ENCODE peak calls at places on chromosomes 12 and 14, in eight cellular contexts. T, R, N, O, M, P, L and K are unnamed samples.

GRCh38 chr14:28061006-28061405 is 705.6 kb upstream of the FOXG1 start:
- DNase-seq in M (no peak), L (no peak), P (no peak), R (no peak), T (no peak), N (no peak), O (no peak), K (no peak)

GRCh38 chr12:68400231-68400829 is 68.2 kb upstream of the MDM1 start:
- DNase-seq in O (no peak), P (no peak), T (no peak), N (no peak), L (no peak), M (no peak), R (no peak), K (no peak)

GRCh38 chr12:83461326-83461985 is 774.8 kb downstream of the TMTC2 start:
- DNase-seq in R (peak), M (no peak), N (no peak), T (no peak), P (no peak), O (no peak), L (no peak), K (no peak)

GRCh38 chr12:90945070-90945649 is 9.8 kb downstream of the CCER1 start:
- DNase-seq in O (no peak), M (no peak), N (no peak), T (peak), L (no peak), P (peak), R (peak), K (no peak)

GRCh38 chr14:37278673-37279538 is 81.2 kb downstream of the MIPOL1 start:
- DNase-seq in L (no peak), T (no peak), O (no peak), N (no peak), R (no peak), M (no peak), P (no peak), K (no peak)

GRCh38 chr12:74889563-74890236 is 319.9 kb downstream of the KCNC2 start:
- DNase-seq in T (no peak), N (no peak), R (peak), O (no peak), M (no peak), P (peak), L (no peak), K (no peak)

GRCh38 chr14:72315720-72316119 is 383.5 kb downstream of the RGS6 start:
- DNase-seq in P (no peak), O (no peak), N (no peak), T (no peak), L (no peak), M (no peak), R (no peak), K (no peak)

GRCh38 chr12:58547217-58547616 is 373.1 kb downstream of the LRIG3 start:
- DNase-seq in M (no peak), P (no peak), T (no peak), O (no peak), R (no peak), N (no peak), L (no peak), K (no peak)

GRCh38 chr14:69993326-69993725 is 114.1 kb downstream of the SMOC1 start:
- DNase-seq in L (no peak), M (no peak), T (no peak), N (no peak), O (no peak), R (no peak), P (no peak), K (no peak)

GRCh38 chr12:45302621-45303020 is 86.7 kb downstream of the ANO6 start:
- DNase-seq in P (no peak), R (peak), O (no peak), M (no peak), L (no peak), T (no peak), N (no peak), K (no peak)

GRCh38 chr12:75390156-75390898 is 562 bp upstream of the GLIPR1L2 start:
- DNase-seq in L (no peak), M (no peak), R (peak), P (no peak), N (no peak), T (no peak), O (no peak), K (no peak)

GRCh38 chr12:2192231-2192630 is 139.4 kb downstream of the CACNA1C start:
- DNase-seq in O (no peak), P (no peak), M (no peak), T (no peak), N (no peak), R (no peak), L (no peak), K (no peak)

DNA sequence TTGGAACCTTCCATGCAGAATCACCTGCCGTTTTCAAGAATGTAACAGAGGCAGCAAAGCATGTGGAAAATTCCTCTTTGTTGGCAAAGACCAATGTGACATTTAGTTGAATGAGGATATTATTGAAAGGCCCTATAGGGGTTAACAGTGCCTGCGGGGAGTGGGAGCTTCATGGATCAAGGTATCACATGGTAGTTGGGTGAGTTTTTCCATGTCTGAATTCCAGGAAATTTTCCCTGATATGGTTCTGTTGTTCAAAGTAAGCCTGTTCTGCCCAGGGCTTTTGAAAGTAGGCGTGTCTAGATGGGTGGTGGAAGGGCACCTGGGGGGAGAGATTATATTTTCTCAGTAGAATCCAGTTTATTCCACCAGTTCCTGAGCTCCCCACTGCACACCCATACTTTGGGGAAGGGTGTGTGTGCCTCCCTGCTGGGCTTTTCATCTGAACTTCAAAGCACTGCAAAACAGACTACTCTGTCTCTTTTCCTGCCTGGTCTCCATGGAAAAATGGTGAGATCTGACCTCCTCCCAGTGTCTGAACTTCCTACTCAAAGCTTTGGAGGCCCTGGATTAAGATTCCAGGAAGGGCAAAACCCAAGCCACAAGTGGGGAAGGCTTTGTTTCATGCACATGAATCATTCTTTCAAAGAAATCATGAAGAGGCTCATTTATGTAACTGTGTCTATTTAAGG is 223.6 kb downstream of the KTN1 start:
- DNase-seq in N (no peak), M (no peak), L (no peak), P (peak), R (no peak), T (no peak), O (no peak), K (no peak)
- H3K27ac ChIP-seq in N (no peak), M (no peak), L (no peak), P (peak), R (no peak), T (no peak), O (no peak), K (no peak)

DNA sequence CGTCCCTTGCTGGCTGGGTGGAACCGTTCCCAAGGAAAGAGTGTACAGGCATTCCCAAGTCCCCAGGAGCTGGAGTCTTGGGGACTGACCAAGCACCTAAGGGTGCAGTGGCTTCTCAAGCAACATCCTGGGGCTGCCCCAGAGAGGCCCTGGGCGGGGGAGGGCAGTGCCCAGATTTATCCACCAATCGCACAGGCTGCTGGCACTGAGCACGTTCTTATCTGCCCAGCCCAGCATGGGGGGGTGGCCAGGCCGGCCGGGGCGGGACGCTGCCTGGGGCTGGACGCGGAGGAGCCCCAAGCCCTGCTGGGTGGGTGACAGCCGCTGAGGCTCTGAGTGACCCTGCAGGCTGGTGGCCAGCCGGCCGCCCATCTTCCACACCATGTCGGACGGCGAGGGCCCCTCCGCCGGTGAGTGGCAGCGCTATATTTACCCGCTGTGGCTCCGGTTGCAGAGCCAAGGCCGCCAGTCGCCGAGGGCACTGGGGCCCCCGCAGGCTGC is 53.4 kb downstream of the CYP46A1 start:
- DNase-seq in R (peak), M (peak), P (no peak), L (peak), T (no peak), N (peak), O (peak), K (no peak)
- H3K27ac ChIP-seq in R (no peak), M (peak), P (peak), L (peak), T (no peak), N (no peak), O (peak), K (peak)

GRCh38 chr12:46437411-46437810 is 64.8 kb upstream of the SLC38A2 start:
- DNase-seq in P (no peak), O (no peak), T (no peak), N (no peak), R (no peak), M (no peak), L (no peak), K (no peak)
- H3K27ac ChIP-seq in P (peak), O (peak), T (no peak), N (no peak), R (no peak), M (no peak), L (no peak), K (no peak)

DNA sequence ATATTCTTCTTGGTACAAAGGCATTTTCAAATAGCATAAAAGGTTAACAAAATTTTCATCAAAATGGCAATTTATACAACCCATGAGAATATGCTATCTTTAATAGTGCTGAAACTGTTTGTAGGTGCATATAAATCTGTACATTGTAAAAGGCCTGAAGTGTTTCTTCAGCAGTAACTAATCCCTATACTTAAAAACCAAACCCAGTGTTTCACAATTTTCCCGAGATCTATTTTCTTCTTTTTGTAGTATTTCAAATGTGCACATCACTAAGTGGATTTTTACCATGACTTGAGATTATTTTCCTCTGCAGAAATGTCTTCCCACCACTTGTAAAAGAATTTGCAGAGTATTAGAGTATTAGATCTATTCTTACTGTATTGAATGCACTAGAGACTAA is 76.5 kb downstream of the FERMT2 start:
- DNase-seq in T (no peak), P (no peak), N (no peak), R (no peak), O (no peak), M (no peak), L (no peak), K (no peak)
- H3K27ac ChIP-seq in T (no peak), P (no peak), N (no peak), R (peak), O (no peak), M (no peak), L (no peak), K (no peak)

DNA sequence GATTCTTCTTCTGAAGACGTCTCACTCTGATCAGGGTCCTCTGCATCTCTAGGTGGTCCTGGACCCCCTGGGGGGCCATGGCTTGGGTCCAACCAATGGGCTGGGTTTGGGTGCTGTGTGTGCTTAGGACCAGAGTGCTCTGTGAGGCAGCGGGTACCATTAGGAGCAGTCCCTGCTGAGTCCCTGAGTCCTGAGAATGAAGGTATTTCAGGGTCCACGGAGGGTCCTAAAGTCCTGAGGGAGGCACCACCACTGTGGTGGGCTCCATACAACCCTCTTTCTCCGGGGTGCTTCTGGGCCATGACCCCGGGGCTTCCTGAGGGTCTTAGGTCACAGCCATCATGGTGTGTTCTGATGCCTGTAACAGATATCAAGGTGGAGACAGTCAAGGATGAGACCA is 1.0 kb downstream of the DNAJC14 start:
- DNase-seq in N (no peak), P (no peak), M (no peak), R (no peak), O (no peak), T (no peak), L (no peak), K (no peak)
- H3K27ac ChIP-seq in N (no peak), P (peak), M (peak), R (peak), O (peak), T (peak), L (peak), K (no peak)

GRCh38 chr14:68946423-68946822 is 32.7 kb downstream of the ACTN1 start:
- DNase-seq in L (no peak), R (no peak), M (no peak), T (no peak), O (no peak), P (no peak), N (no peak), K (no peak)

GRCh38 chr14:68944162-68944561 is 34.9 kb downstream of the ACTN1 start:
- DNase-seq in P (no peak), T (no peak), M (no peak), R (no peak), L (no peak), N (no peak), O (no peak), K (no peak)

GRCh38 chr14:68945585-68946289 is 33.4 kb downstream of the ACTN1 start:
- DNase-seq in L (no peak), P (no peak), M (no peak), O (no peak), R (no peak), N (no peak), T (no peak), K (no peak)

GRCh38 chr14:68943107-68943506 is 36.0 kb downstream of the ACTN1 start:
- DNase-seq in L (no peak), O (no peak), R (no peak), N (no peak), T (no peak), P (no peak), M (no peak), K (no peak)

DNA sequence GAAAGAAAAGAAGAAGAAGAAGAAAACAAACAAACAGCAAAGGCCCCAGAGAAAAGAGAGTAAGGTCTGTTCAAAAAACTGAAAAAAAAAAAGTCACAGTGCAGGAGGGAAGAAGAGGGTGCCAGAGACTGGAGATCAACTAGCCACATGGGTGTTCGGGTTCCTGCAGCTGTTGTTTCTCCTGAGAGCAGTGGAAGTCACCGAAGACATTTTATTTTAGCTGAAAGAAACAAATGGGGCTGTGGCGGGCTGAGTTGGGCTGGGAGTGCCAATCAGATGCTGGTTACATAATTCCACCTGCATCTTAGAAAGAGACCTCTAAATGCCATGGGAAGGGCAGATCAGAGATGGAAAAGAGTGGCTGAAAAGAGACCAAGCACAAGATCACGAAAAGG is 33.9 kb downstream of the ACTN1 start:
- DNase-seq in O (no peak), R (no peak), P (no peak), L (no peak), T (no peak), N (no peak), M (no peak), K (no peak)
- H3K27ac ChIP-seq in O (peak), R (no peak), P (no peak), L (no peak), T (no peak), N (no peak), M (no peak), K (no peak)

DNA sequence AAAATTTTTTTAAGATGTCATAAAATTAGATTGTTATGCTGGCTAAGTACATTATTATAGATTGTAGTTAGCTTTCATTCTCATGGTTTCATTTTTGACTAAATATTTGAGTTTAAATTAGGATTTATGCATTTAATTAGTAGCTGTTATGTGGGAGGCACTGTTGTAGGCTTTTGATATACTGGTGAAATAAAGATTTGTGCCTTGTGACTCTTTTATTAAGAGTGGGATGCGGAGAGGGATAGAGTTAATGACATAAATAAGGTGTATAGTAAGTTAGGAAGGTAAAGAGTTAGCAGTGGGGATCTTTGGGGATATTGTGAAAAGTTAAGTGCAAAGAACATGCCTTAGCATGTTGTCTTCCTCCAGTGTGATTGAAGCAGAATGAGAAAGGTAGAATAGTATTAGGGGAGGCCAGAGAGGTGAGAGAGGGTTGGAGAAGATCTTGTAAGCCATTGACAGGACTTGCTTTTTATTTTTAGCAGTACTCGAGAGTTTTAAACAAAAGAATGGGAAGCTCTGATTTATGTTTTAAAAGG is 8.8 kb downstream of the ARHGAP5 start:
- DNase-seq in T (no peak), N (no peak), L (no peak), O (no peak), P (no peak), R (no peak), M (no peak), K (no peak)
- H3K27ac ChIP-seq in T (no peak), N (no peak), L (no peak), O (no peak), P (no peak), R (no peak), M (no peak), K (no peak)

DNA sequence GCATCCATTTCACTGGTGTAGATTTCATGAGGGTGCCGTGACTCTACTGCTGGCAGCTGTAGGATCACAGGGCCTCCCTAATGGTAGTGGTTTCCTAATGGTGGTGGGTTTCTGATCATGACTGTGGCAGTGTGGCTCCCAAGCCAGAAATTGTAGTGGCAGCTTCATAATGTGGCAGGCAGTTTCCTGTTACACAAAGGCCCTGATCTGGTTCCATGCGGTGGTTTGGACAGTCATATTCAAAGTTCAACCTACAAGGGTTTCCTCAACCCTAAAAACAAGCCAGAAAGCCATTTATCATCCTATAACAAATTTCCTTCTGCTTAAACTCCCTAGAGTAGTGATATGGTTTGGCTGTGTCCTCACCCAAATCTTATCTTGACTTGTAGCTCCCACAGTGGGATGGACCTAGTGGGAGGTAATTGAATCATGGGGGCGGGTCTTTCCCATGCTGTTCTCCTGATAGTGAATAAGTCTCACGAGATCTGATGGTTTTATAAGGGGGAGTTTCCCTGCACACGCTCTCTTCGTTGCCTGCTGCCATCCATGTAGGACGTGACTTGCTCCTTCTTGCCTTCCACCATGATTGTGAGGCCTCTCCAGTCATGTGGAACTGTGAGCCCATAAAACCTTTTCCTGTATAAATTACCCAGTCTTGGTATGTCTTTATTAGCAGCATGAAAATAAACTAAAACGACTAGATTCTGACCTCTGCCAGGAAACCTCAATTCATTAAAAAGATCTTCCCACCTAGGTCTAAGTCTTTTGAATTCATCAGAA is 257.1 kb downstream of the EFCAB11 start:
- DNase-seq in M (no peak), P (no peak), O (no peak), L (no peak), T (no peak), R (no peak), N (no peak), K (no peak)
- H3K27ac ChIP-seq in M (no peak), P (no peak), O (no peak), L (no peak), T (no peak), R (no peak), N (no peak), K (no peak)

GRCh38 chr12:122393822-122394221 is 28.6 kb downstream of the CLIP1 start:
- DNase-seq in T (no peak), N (no peak), R (no peak), L (no peak), P (no peak), M (no peak), O (no peak), K (no peak)
- H3K27ac ChIP-seq in T (no peak), N (no peak), R (no peak), L (no peak), P (no peak), M (peak), O (peak), K (no peak)

DNA sequence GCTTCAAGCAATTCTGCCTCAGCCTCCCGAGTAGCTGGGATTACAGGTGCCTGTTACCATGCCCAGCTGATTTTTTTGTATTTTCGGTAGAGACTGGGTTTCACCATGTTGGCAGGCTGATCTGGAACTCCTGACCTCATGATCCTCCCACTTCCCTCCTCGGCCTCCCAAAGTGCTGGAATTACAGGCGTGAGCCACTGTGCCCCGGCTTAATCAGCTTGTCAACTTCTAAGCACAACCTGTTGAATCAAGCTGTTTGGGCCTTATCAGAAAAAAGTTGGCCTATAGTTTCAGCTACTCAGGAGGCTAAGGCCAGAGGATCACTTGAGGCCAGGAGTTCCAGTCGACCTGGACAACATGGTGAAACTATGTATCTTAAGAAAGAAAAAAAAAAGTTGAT is 7.9 kb downstream of the MARK3 start:
- DNase-seq in P (no peak), N (no peak), O (no peak), M (no peak), T (no peak), R (no peak), L (no peak), K (no peak)
- H3K27ac ChIP-seq in P (no peak), N (no peak), O (peak), M (peak), T (no peak), R (peak), L (peak), K (no peak)